ENCODE peak calls at places on chromosome 1, in nine cellular contexts. One of them, this sample, is unnamed.
A peak's percentile ranks its signal among the peaks of the same experiment; 100 is the strongest.

GRCh38 chr1:58885998-58886397 is 102.2 kb upstream of the JUN start:
- DNase-seq in fibroblast of the aortic adventitia: no peak
- DNase-seq in fibroblast of lung: peak; percentile 70
- DNase-seq in epithelial cell of esophagus: no peak
- DNase-seq in lower lobe of right lung: no peak
- DNase-seq in colonic mucosa: peak; percentile 36
- DNase-seq in MM.1S: no peak
- DNase-seq in cardiac fibroblast: peak; percentile 34
- DNase-seq in A673: no peak
- DNase-seq in this sample: no peak

GRCh38 chr1:42334240-42335049 is 590 bp downstream of the FOXJ3 start:
- DNase-seq in fibroblast of the aortic adventitia: peak; percentile 29
- DNase-seq in fibroblast of lung: peak; percentile 45
- DNase-seq in epithelial cell of esophagus: peak; percentile 64
- DNase-seq in lower lobe of right lung: peak; percentile 66
- DNase-seq in colonic mucosa: peak; percentile 63
- DNase-seq in MM.1S: peak; percentile 27
- DNase-seq in cardiac fibroblast: peak; percentile 63
- DNase-seq in A673: peak; percentile 72
- DNase-seq in this sample: peak; percentile 67

GRCh38 chr1:82124987-82125638 is 324.4 kb downstream of the ADGRL2 start:
- DNase-seq in fibroblast of the aortic adventitia: no peak
- DNase-seq in fibroblast of lung: no peak
- DNase-seq in epithelial cell of esophagus: no peak
- DNase-seq in lower lobe of right lung: no peak
- DNase-seq in colonic mucosa: no peak
- DNase-seq in MM.1S: no peak
- DNase-seq in cardiac fibroblast: no peak
- DNase-seq in A673: no peak
- DNase-seq in this sample: no peak

GRCh38 chr1:89802036-89802435 is 18.8 kb upstream of the LRRC8D start:
- DNase-seq in fibroblast of the aortic adventitia: no peak
- DNase-seq in fibroblast of lung: no peak
- DNase-seq in epithelial cell of esophagus: no peak
- DNase-seq in lower lobe of right lung: no peak
- DNase-seq in colonic mucosa: no peak
- DNase-seq in MM.1S: no peak
- DNase-seq in cardiac fibroblast: no peak
- DNase-seq in A673: no peak
- DNase-seq in this sample: no peak

GRCh38 chr1:119974013-119974412 is 77.7 kb upstream of the ADAM30 start:
- DNase-seq in fibroblast of the aortic adventitia: no peak
- DNase-seq in fibroblast of lung: no peak
- DNase-seq in epithelial cell of esophagus: peak; percentile 88
- DNase-seq in lower lobe of right lung: no peak
- DNase-seq in colonic mucosa: no peak
- DNase-seq in MM.1S: no peak
- DNase-seq in cardiac fibroblast: no peak
- DNase-seq in A673: no peak
- DNase-seq in this sample: no peak

GRCh38 chr1:56448937-56449336 is 130.4 kb downstream of the PLPP3 start:
- DNase-seq in fibroblast of the aortic adventitia: peak; percentile 33
- DNase-seq in fibroblast of lung: no peak
- DNase-seq in epithelial cell of esophagus: peak; percentile 16
- DNase-seq in lower lobe of right lung: no peak
- DNase-seq in colonic mucosa: no peak
- DNase-seq in MM.1S: no peak
- DNase-seq in cardiac fibroblast: peak; percentile 82
- DNase-seq in A673: no peak
- DNase-seq in this sample: no peak

GRCh38 chr1:241724741-241725356 is 72.8 kb downstream of the WDR64 start:
- DNase-seq in fibroblast of the aortic adventitia: no peak
- DNase-seq in fibroblast of lung: no peak
- DNase-seq in epithelial cell of esophagus: no peak
- DNase-seq in lower lobe of right lung: no peak
- DNase-seq in colonic mucosa: no peak
- DNase-seq in MM.1S: no peak
- DNase-seq in cardiac fibroblast: no peak
- DNase-seq in A673: no peak
- DNase-seq in this sample: no peak

GRCh38 chr1:145974721-145975120 is 10.2 kb downstream of the POLR3GL start:
- DNase-seq in fibroblast of the aortic adventitia: no peak
- DNase-seq in fibroblast of lung: no peak
- DNase-seq in epithelial cell of esophagus: no peak
- DNase-seq in lower lobe of right lung: no peak
- DNase-seq in colonic mucosa: no peak
- DNase-seq in MM.1S: no peak
- DNase-seq in cardiac fibroblast: no peak
- DNase-seq in A673: no peak
- DNase-seq in this sample: no peak

GRCh38 chr1:38788285-38788684 is 71.3 kb downstream of the RRAGC start:
- DNase-seq in fibroblast of the aortic adventitia: no peak
- DNase-seq in fibroblast of lung: no peak
- DNase-seq in epithelial cell of esophagus: no peak
- DNase-seq in lower lobe of right lung: no peak
- DNase-seq in colonic mucosa: no peak
- DNase-seq in MM.1S: no peak
- DNase-seq in cardiac fibroblast: no peak
- DNase-seq in A673: no peak
- DNase-seq in this sample: peak; percentile 36

GRCh38 chr1:57411262-57411661 is 12.6 kb downstream of the DAB1 start:
- DNase-seq in fibroblast of the aortic adventitia: peak; percentile 23
- DNase-seq in fibroblast of lung: peak; percentile 77
- DNase-seq in epithelial cell of esophagus: peak; percentile 40
- DNase-seq in lower lobe of right lung: no peak
- DNase-seq in colonic mucosa: no peak
- DNase-seq in MM.1S: peak; percentile 7
- DNase-seq in cardiac fibroblast: peak; percentile 2
- DNase-seq in A673: peak; percentile 41
- DNase-seq in this sample: no peak

GRCh38 chr1:226806988-226807387 is 63.4 kb upstream of the PSEN2 start:
- DNase-seq in fibroblast of the aortic adventitia: no peak
- DNase-seq in fibroblast of lung: no peak
- DNase-seq in epithelial cell of esophagus: peak; percentile 91
- DNase-seq in lower lobe of right lung: no peak
- DNase-seq in colonic mucosa: no peak
- DNase-seq in MM.1S: no peak
- DNase-seq in cardiac fibroblast: no peak
- DNase-seq in A673: no peak
- DNase-seq in this sample: no peak

GRCh38 chr1:42927274-42927841 is 31.3 kb downstream of the SLC2A1 start:
- DNase-seq in fibroblast of the aortic adventitia: no peak
- DNase-seq in fibroblast of lung: no peak
- DNase-seq in epithelial cell of esophagus: no peak
- DNase-seq in lower lobe of right lung: no peak
- DNase-seq in colonic mucosa: no peak
- DNase-seq in MM.1S: no peak
- DNase-seq in cardiac fibroblast: no peak
- DNase-seq in A673: no peak
- DNase-seq in this sample: peak; percentile 30

GRCh38 chr1:38283736-38284470 is 237.3 kb upstream of the POU3F1 start:
- DNase-seq in fibroblast of the aortic adventitia: no peak
- DNase-seq in fibroblast of lung: no peak
- DNase-seq in epithelial cell of esophagus: no peak
- DNase-seq in lower lobe of right lung: no peak
- DNase-seq in colonic mucosa: no peak
- DNase-seq in MM.1S: no peak
- DNase-seq in cardiac fibroblast: no peak
- DNase-seq in A673: no peak
- DNase-seq in this sample: no peak

GRCh38 chr1:207619833-207620572 is 24.9 kb upstream of the CR1L start:
- DNase-seq in fibroblast of the aortic adventitia: peak; percentile 67
- DNase-seq in fibroblast of lung: peak; percentile 31
- DNase-seq in epithelial cell of esophagus: peak; percentile 57
- DNase-seq in lower lobe of right lung: no peak
- DNase-seq in colonic mucosa: no peak
- DNase-seq in MM.1S: peak; percentile 68
- DNase-seq in cardiac fibroblast: peak; percentile 61
- DNase-seq in A673: peak; percentile 71
- DNase-seq in this sample: no peak

GRCh38 chr1:22452401-22452963 is 831 bp downstream of the ZBTB40 start:
- DNase-seq in fibroblast of the aortic adventitia: peak; percentile 73
- DNase-seq in fibroblast of lung: peak; percentile 53
- DNase-seq in epithelial cell of esophagus: peak; percentile 41
- DNase-seq in lower lobe of right lung: no peak
- DNase-seq in colonic mucosa: no peak
- DNase-seq in MM.1S: peak; percentile 49
- DNase-seq in cardiac fibroblast: peak; percentile 61
- DNase-seq in A673: peak; percentile 39
- DNase-seq in this sample: no peak

GRCh38 chr1:22710688-22711024 is at the start of gene EPHB2:
- DNase-seq in fibroblast of the aortic adventitia: peak; percentile 30
- DNase-seq in fibroblast of lung: peak; percentile 34
- DNase-seq in epithelial cell of esophagus: peak; percentile 53
- DNase-seq in lower lobe of right lung: no peak
- DNase-seq in colonic mucosa: peak; percentile 63
- DNase-seq in MM.1S: no peak
- DNase-seq in cardiac fibroblast: peak; percentile 11
- DNase-seq in A673: peak; percentile 58
- DNase-seq in this sample: no peak

GRCh38 chr1:12052997-12053686 is 10.0 kb upstream of the TNFRSF8 start:
- DNase-seq in fibroblast of the aortic adventitia: peak; percentile 58
- DNase-seq in fibroblast of lung: no peak
- DNase-seq in epithelial cell of esophagus: no peak
- DNase-seq in lower lobe of right lung: no peak
- DNase-seq in colonic mucosa: no peak
- DNase-seq in MM.1S: no peak
- DNase-seq in cardiac fibroblast: no peak
- DNase-seq in A673: no peak
- DNase-seq in this sample: peak; percentile 68

GRCh38 chr1:246583448-246584185 is 17.4 kb downstream of the CNST start:
- DNase-seq in fibroblast of the aortic adventitia: peak; percentile 58
- DNase-seq in fibroblast of lung: no peak
- DNase-seq in epithelial cell of esophagus: no peak
- DNase-seq in lower lobe of right lung: no peak
- DNase-seq in colonic mucosa: peak; percentile 79
- DNase-seq in MM.1S: no peak
- DNase-seq in cardiac fibroblast: peak; percentile 73
- DNase-seq in A673: no peak
- DNase-seq in this sample: peak; percentile 76

GRCh38 chr1:78483903-78484302 is 6.9 kb upstream of the PTGFR start:
- DNase-seq in fibroblast of the aortic adventitia: peak; percentile 71
- DNase-seq in fibroblast of lung: peak; percentile 19
- DNase-seq in epithelial cell of esophagus: peak; percentile 35
- DNase-seq in lower lobe of right lung: no peak
- DNase-seq in colonic mucosa: no peak
- DNase-seq in MM.1S: no peak
- DNase-seq in cardiac fibroblast: peak; percentile 72
- DNase-seq in A673: peak; percentile 73
- DNase-seq in this sample: no peak

DNA sequence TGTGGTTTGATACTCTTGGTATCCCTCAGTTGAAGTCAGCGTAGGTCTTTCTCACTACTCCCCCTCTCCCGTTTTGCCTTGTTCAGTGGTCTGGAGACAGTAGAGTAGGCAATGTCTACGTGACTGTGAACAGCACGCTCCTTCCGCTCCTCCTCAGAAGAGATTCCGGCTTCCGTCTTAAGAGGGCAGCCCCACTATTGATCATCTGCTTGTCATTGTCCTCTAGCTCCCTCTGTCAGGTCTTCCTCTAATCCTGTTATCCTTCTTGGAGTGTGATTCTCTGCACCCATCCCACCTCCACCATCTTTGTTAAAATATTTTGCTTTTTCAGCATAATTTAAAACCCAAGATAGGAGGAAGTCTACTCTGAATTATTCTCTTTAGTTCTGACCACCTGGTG is 129.9 kb upstream of the KCNK2 start:
- DNase-seq in fibroblast of the aortic adventitia: no peak
- DNase-seq in fibroblast of lung: no peak
- DNase-seq in epithelial cell of esophagus: no peak
- DNase-seq in lower lobe of right lung: no peak
- DNase-seq in colonic mucosa: no peak
- DNase-seq in MM.1S: no peak
- DNase-seq in cardiac fibroblast: peak; percentile 11
- DNase-seq in A673: peak; percentile 74
- DNase-seq in this sample: no peak
- TF ChIP-seq CTCF in fibroblast of the aortic adventitia: no peak
- TF ChIP-seq CTCF in fibroblast of lung: no peak
- TF ChIP-seq CTCF in epithelial cell of esophagus: no peak
- TF ChIP-seq CTCF in lower lobe of right lung: no peak
- TF ChIP-seq CTCF in colonic mucosa: no peak
- TF ChIP-seq CTCF in MM.1S: no peak
- TF ChIP-seq CTCF in cardiac fibroblast: no peak
- TF ChIP-seq CTCF in A673: peak; percentile 44
- TF ChIP-seq CTCF in this sample: no peak

DNA sequence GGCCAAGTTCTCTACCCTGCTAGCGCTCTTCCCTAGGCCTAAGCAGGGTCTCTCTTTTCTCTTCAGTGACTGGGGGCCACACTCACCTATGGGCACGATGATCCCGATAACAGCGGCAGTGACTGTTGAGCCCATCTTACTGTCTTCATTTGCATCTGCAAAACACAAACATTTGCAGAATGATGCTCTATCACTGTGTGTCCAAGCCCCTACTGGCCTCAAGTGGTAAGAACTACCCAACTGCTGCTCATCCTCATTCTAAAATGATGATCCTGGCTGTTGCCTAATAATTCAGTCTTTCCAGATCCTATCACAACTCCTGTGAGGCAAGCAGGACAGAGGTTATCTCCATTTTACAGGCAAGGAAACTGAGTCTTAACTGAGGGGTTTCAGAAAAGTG is 16.7 kb upstream of the MAGOH start:
- DNase-seq in fibroblast of the aortic adventitia: no peak
- DNase-seq in fibroblast of lung: no peak
- DNase-seq in epithelial cell of esophagus: no peak
- DNase-seq in lower lobe of right lung: no peak
- DNase-seq in colonic mucosa: no peak
- DNase-seq in MM.1S: no peak
- DNase-seq in cardiac fibroblast: no peak
- DNase-seq in A673: no peak
- DNase-seq in this sample: no peak
- TF ChIP-seq CTCF in fibroblast of the aortic adventitia: no peak
- TF ChIP-seq CTCF in fibroblast of lung: no peak
- TF ChIP-seq CTCF in epithelial cell of esophagus: no peak
- TF ChIP-seq CTCF in lower lobe of right lung: no peak
- TF ChIP-seq CTCF in colonic mucosa: no peak
- TF ChIP-seq CTCF in MM.1S: no peak
- TF ChIP-seq CTCF in cardiac fibroblast: no peak
- TF ChIP-seq CTCF in A673: peak; percentile 11
- TF ChIP-seq CTCF in this sample: no peak

GRCh38 chr1:104878203-104878911 is 1128.7 kb downstream of the AMY1C start:
- DNase-seq in fibroblast of the aortic adventitia: no peak
- DNase-seq in fibroblast of lung: no peak
- DNase-seq in epithelial cell of esophagus: no peak
- DNase-seq in lower lobe of right lung: no peak
- DNase-seq in colonic mucosa: no peak
- DNase-seq in MM.1S: no peak
- DNase-seq in cardiac fibroblast: no peak
- DNase-seq in A673: peak; percentile 22
- DNase-seq in this sample: no peak
- TF ChIP-seq CTCF in fibroblast of the aortic adventitia: no peak
- TF ChIP-seq CTCF in fibroblast of lung: no peak
- TF ChIP-seq CTCF in epithelial cell of esophagus: no peak
- TF ChIP-seq CTCF in lower lobe of right lung: no peak
- TF ChIP-seq CTCF in colonic mucosa: no peak
- TF ChIP-seq CTCF in MM.1S: no peak
- TF ChIP-seq CTCF in cardiac fibroblast: no peak
- TF ChIP-seq CTCF in A673: peak; percentile 47
- TF ChIP-seq CTCF in this sample: no peak

DNA sequence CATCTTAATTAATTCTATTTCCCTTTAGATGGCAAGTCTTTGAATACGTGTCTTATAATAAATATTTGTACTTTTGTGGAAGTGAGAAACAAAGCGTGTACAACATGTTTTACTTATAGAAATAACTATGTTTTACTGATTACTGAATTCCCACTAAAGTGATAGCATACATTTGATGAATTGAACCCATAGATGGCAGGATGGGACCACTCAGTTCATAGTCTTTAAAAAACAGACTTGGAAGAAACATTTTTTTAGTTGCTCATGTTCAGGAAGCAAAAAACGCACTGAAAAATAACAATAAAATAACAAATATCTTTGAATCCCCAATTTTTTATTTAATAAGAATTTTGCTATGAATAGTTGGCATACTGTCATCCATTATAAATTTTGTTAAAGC is 507.1 kb upstream of the ZRANB2 start:
- DNase-seq in fibroblast of the aortic adventitia: peak; percentile 69
- DNase-seq in fibroblast of lung: peak; percentile 15
- DNase-seq in epithelial cell of esophagus: peak; percentile 29
- DNase-seq in lower lobe of right lung: no peak
- DNase-seq in colonic mucosa: no peak
- DNase-seq in MM.1S: peak; percentile 32
- DNase-seq in cardiac fibroblast: peak; percentile 53
- DNase-seq in A673: peak; percentile 56
- DNase-seq in this sample: no peak
- TF ChIP-seq CTCF in fibroblast of the aortic adventitia: peak; percentile 43
- TF ChIP-seq CTCF in fibroblast of lung: peak; percentile 27
- TF ChIP-seq CTCF in epithelial cell of esophagus: peak; percentile 33
- TF ChIP-seq CTCF in lower lobe of right lung: no peak
- TF ChIP-seq CTCF in colonic mucosa: no peak
- TF ChIP-seq CTCF in MM.1S: peak; percentile 48
- TF ChIP-seq CTCF in cardiac fibroblast: no peak
- TF ChIP-seq CTCF in A673: peak; percentile 71
- TF ChIP-seq CTCF in this sample: peak; percentile 27